ENCODE peak calls at places on chromosomes 2 and 18, in six cellular contexts. B is H9, H is IMR-90, M is mesendoderm, W is trophoblast cell, A is H1. D is an unnamed sample.

GRCh38 chr18:7722955-7723354 is 155.8 kb downstream of the PTPRM start:
- DNase-seq in B (no peak), H (no peak), M (peak), W (no peak), A (no peak), D (no peak)

GRCh38 chr2:143623270-143623669 is 494.1 kb downstream of the ARHGAP15 start:
- DNase-seq in B (no peak), H (no peak), M (no peak), W (no peak), A (no peak), D (no peak)

GRCh38 chr2:119674711-119675500 is 4.1 kb upstream of the TMEM177 start:
- DNase-seq in B (no peak), H (no peak), M (no peak), W (no peak), A (no peak), D (no peak)

GRCh38 chr2:12923907-12924610 is 207.3 kb downstream of the TRIB2 start:
- DNase-seq in B (no peak), H (peak), M (no peak), W (no peak), A (no peak), D (no peak)

GRCh38 chr2:149006883-149007543 is 31.5 kb upstream of the LYPD6B start:
- DNase-seq in B (no peak), H (no peak), M (no peak), W (no peak), A (no peak), D (no peak)

GRCh38 chr2:121297217-121297830 is 12.3 kb upstream of the TFCP2L1 start:
- DNase-seq in B (peak), H (peak), M (peak), W (no peak), A (no peak), D (no peak)

GRCh38 chr18:48818329-48819254 is 132.2 kb downstream of the SMAD7 start:
- DNase-seq in B (peak), H (no peak), M (no peak), W (no peak), A (peak), D (no peak)

GRCh38 chr2:30060562-30060961 is 86.2 kb upstream of the YPEL5 start:
- DNase-seq in B (no peak), H (no peak), M (no peak), W (no peak), A (no peak), D (no peak)

GRCh38 chr2:18934886-18935285 is 345.5 kb upstream of the NT5C1B start:
- DNase-seq in B (no peak), H (peak), M (no peak), W (no peak), A (no peak), D (no peak)

GRCh38 chr2:197615033-197615652 is 60.2 kb downstream of the RFTN2 start:
- DNase-seq in B (no peak), H (no peak), M (peak), W (no peak), A (no peak), D (no peak)

GRCh38 chr2:46716806-46717732 is 198.5 kb downstream of the MCFD2 start:
- DNase-seq in B (no peak), H (peak), M (no peak), W (no peak), A (no peak), D (no peak)

GRCh38 chr2:204655101-204655500 is 109.8 kb downstream of the PARD3B start:
- DNase-seq in B (no peak), H (peak), M (no peak), W (peak), A (no peak), D (no peak)

GRCh38 chr2:62485780-62486765 is 19.9 kb downstream of the TMEM17 start:
- DNase-seq in B (no peak), H (peak), M (no peak), W (peak), A (no peak), D (no peak)

GRCh38 chr18:79772108-79772864 is 25.5 kb upstream of the KCNG2 start:
- DNase-seq in B (no peak), H (no peak), M (no peak), W (no peak), A (peak), D (no peak)

GRCh38 chr18:30175621-30176225 is 866.8 kb downstream of the DSC3 start:
- DNase-seq in B (no peak), H (no peak), M (no peak), W (peak), A (no peak), D (no peak)

GRCh38 chr2:179265082-179265575 is 497 bp upstream of the SESTD1 start:
- DNase-seq in B (no peak), H (peak), M (no peak), W (peak), A (no peak), D (no peak)

GRCh38 chr2:20534913-20535801 is 88.3 kb downstream of the RHOB start:
- DNase-seq in B (no peak), H (no peak), M (peak), W (peak), A (no peak), D (no peak)

GRCh38 chr2:177265386-177265690 is 811 bp upstream of the NFE2L2 start:
- DNase-seq in B (no peak), H (peak), M (no peak), W (no peak), A (no peak), D (no peak)

GRCh38 chr2:16386431-16386830 is 279.2 kb downstream of the CYRIA start:
- DNase-seq in B (no peak), H (no peak), M (no peak), W (no peak), A (no peak), D (no peak)

GRCh38 chr2:16302969-16303592 is 362.6 kb downstream of the CYRIA start:
- DNase-seq in B (no peak), H (no peak), M (no peak), W (no peak), A (peak), D (no peak)

GRCh38 chr2:20485989-20486388 is 39.1 kb downstream of the RHOB start:
- DNase-seq in B (no peak), H (no peak), M (no peak), W (no peak), A (no peak), D (no peak)

GRCh38 chr2:122136071-122136470 is 380.6 kb downstream of the TSN start:
- DNase-seq in B (peak), H (peak), M (peak), W (no peak), A (no peak), D (no peak)

GRCh38 chr2:207930747-207931146 is 94.6 kb downstream of the PLEKHM3 start:
- DNase-seq in B (no peak), H (no peak), M (no peak), W (no peak), A (no peak), D (no peak)

GRCh38 chr18:57366528-57367081 is 14.2 kb downstream of the ST8SIA3 start:
- DNase-seq in B (no peak), H (no peak), M (no peak), W (no peak), A (no peak), D (no peak)

GRCh38 chr2:152353364-152353763 is 18.4 kb downstream of the FMNL2 start:
- DNase-seq in B (no peak), H (no peak), M (no peak), W (no peak), A (no peak), D (no peak)

GRCh38 chr2:23536326-23536725 is 151.3 kb downstream of the KLHL29 start:
- DNase-seq in B (no peak), H (no peak), M (no peak), W (no peak), A (no peak), D (no peak)
- H3K27ac ChIP-seq in B (no peak), H (no peak), M (no peak), W (no peak), A (no peak), D (no peak)

GRCh38 chr2:27776097-27776496 is 4.6 kb downstream of the MRPL33 start:
- DNase-seq in B (no peak), H (peak), M (no peak), W (no peak), A (no peak), D (no peak)

GRCh38 chr2:27771202-27771547 is 344 bp upstream of the MRPL33 start:
- DNase-seq in B (no peak), H (no peak), M (no peak), W (no peak), A (no peak), D (no peak)

GRCh38 chr2:27771548-27772335 is at the start of gene MRPL33:
- DNase-seq in B (peak), H (peak), M (peak), W (peak), A (peak), D (peak)

GRCh38 chr2:27773959-27774358 is 2.4 kb downstream of the MRPL33 start:
- DNase-seq in B (no peak), H (no peak), M (no peak), W (no peak), A (no peak), D (no peak)

GRCh38 chr2:27772804-27773203 is 1.3 kb downstream of the MRPL33 start:
- DNase-seq in B (no peak), H (peak), M (no peak), W (no peak), A (no peak), D (no peak)
- H3K4me2 ChIP-seq in B (peak), H (peak), M (peak), W (peak), A (peak), D (peak)

GRCh38 chr2:39511219-39511785 is 74.2 kb upstream of the MAP4K3 start:
- DNase-seq in B (no peak), H (no peak), M (no peak), W (no peak), A (no peak), D (no peak)

GRCh38 chr2:39512941-39513340 is 75.9 kb upstream of the MAP4K3 start:
- DNase-seq in B (no peak), H (peak), M (no peak), W (no peak), A (no peak), D (no peak)

GRCh38 chr2:39513641-39514094 is 76.6 kb upstream of the MAP4K3 start:
- DNase-seq in B (peak), H (peak), M (peak), W (peak), A (no peak), D (no peak)

GRCh38 chr2:39511786-39512433 is 74.8 kb upstream of the MAP4K3 start:
- DNase-seq in B (no peak), H (no peak), M (no peak), W (no peak), A (no peak), D (peak)

DNA sequence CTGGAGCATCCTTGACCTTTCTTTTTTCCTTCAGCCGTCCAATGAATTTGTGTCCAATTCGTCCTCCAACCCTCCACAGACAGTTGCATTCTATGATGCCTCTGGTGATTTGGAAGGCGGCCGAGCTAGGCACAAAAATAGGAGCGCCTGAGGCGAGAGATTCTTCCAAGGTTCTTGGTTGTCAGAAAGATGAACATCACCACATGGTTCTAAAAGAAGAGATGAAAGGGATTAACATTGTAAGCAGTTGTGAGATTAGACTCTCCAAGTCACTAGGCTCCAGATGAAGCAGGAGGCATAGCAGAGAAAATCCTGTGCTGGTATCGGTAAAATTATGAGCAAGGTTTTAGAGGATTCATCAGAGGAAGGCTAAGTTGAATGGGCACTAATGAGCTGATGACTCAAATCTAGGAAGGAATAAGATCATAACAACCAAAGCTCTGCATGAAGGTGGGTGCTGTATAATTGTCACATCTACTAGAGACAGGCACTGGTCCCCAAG is 75.4 kb upstream of the MAP4K3 start:
- DNase-seq in B (no peak), H (no peak), M (no peak), W (peak), A (no peak), D (no peak)
- H3K4ac ChIP-seq in B (no peak), H (peak), M (no peak), W (no peak), A (no peak), D (no peak)

GRCh38 chr18:46402396-46402795 is 254.6 kb downstream of the LOXHD1 start:
- DNase-seq in B (no peak), H (peak), M (no peak), W (no peak), A (no peak), D (no peak)
- H3K27ac ChIP-seq in B (no peak), H (no peak), M (no peak), W (no peak), A (no peak), D (no peak)

GRCh38 chr2:25371253-25372241 is 29.8 kb upstream of the DNMT3A start:
- DNase-seq in B (peak), H (no peak), M (peak), W (no peak), A (no peak), D (no peak)

GRCh38 chr2:25372405-25373268 is 30.9 kb upstream of the DNMT3A start:
- DNase-seq in B (peak), H (no peak), M (no peak), W (no peak), A (no peak), D (no peak)

GRCh38 chr2:25374827-25375226 is 33.1 kb upstream of the DNMT3A start:
- DNase-seq in B (peak), H (no peak), M (no peak), W (no peak), A (no peak), D (no peak)

GRCh38 chr2:25374411-25374810 is 32.7 kb upstream of the DNMT3A start:
- DNase-seq in B (no peak), H (no peak), M (no peak), W (no peak), A (no peak), D (no peak)

GRCh38 chr2:25373269-25373981 is 31.7 kb upstream of the DNMT3A start:
- DNase-seq in B (peak), H (no peak), M (no peak), W (no peak), A (no peak), D (no peak)
- H3K4me2 ChIP-seq in B (no peak), H (no peak), M (no peak), W (no peak), A (no peak), D (no peak)

GRCh38 chr2:85890522-85891176 is 1.9 kb upstream of the ST3GAL5 start:
- DNase-seq in B (no peak), H (no peak), M (no peak), W (peak), A (no peak), D (no peak)
- H3K4ac ChIP-seq in B (no peak), H (no peak), M (no peak), W (peak), A (peak), D (no peak)

DNA sequence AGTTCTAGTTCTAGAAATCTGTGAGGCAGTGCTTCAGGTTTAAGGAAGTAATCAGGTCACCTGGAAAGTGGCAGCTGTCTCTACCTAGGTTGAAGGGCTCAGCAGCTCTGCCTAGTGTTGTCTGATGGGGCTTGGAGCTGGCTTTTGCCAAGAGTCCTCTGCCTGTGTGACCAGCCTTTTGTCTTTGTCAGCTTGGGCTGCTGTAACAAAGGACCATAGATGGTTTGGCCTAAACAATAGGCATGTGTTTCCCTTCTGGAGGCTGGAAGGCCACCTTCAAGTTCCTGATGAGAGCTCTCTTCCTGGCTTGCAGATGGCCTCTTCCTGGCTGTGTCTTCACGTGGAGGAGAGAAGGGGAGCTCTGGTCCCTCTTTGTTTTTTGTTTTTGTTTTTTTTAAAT is 13.3 kb downstream of the UBE2F start:
- DNase-seq in B (no peak), H (no peak), M (no peak), W (no peak), A (no peak), D (no peak)
- H3K27ac ChIP-seq in B (no peak), H (no peak), M (no peak), W (no peak), A (no peak), D (no peak)

D was measured in neuronal stem cell.